ENCODE peak calls at places on chromosomes 11 and 22, in six cellular contexts. P is AG09309, Z is A549, G is GM10248, K is lower lobe of right lung, V is nephron progenitor cell. C is an unnamed sample.

GRCh38 chr11:131522851-131523250 is 152.4 kb downstream of the NTM start:
- DNase-seq in P (no peak), Z (no peak), G (no peak), K (no peak), V (no peak), C (no peak)

GRCh38 chr22:49100316-49100715 is 727.4 kb downstream of the BRD1 start:
- DNase-seq in P (no peak), Z (no peak), G (no peak), K (no peak), V (no peak), C (peak; percentile 37)

GRCh38 chr11:130403301-130403804 is 25.1 kb downstream of the ADAMTS8 start:
- DNase-seq in P (peak; percentile 69), Z (no peak), G (no peak), K (no peak), V (no peak), C (no peak)

GRCh38 chr11:65351511-65351910 is 3.0 kb upstream of the TIGD3 start:
- DNase-seq in P (no peak), Z (no peak), G (no peak), K (no peak), V (no peak), C (no peak)

GRCh38 chr11:58616594-58616993 is 5.9 kb upstream of the CNTF start:
- DNase-seq in P (peak; percentile 78), Z (peak; percentile 4), G (no peak), K (no peak), V (no peak), C (no peak)

GRCh38 chr22:24686280-24686679 is 83.3 kb downstream of the GGT1 start:
- DNase-seq in P (no peak), Z (no peak), G (no peak), K (no peak), V (no peak), C (no peak)

GRCh38 chr11:825366-826231 is 2.1 kb upstream of the CRACR2B start:
- DNase-seq in P (no peak), Z (no peak), G (no peak), K (no peak), V (no peak), C (no peak)

GRCh38 chr11:70578831-70579230 is 180.5 kb downstream of the CTTN start:
- DNase-seq in P (no peak), Z (no peak), G (no peak), K (no peak), V (no peak), C (peak; percentile 30)

GRCh38 chr11:78742430-78742829 is 167.8 kb upstream of the NARS2 start:
- DNase-seq in P (no peak), Z (no peak), G (no peak), K (peak; percentile 74), V (no peak), C (no peak)

GRCh38 chr11:47257518-47258316 is at the start of gene NR1H3:
- DNase-seq in P (no peak), Z (peak; percentile 55), G (peak; percentile 47), K (peak; percentile 87), V (peak; percentile 73), C (no peak)

GRCh38 chr11:94494200-94494545 is 389 bp downstream of the ANKRD49 start:
- DNase-seq in P (no peak), Z (no peak), G (no peak), K (no peak), V (no peak), C (no peak)

GRCh38 chr11:14411818-14412217 is 52.8 kb upstream of the RRAS2 start:
- DNase-seq in P (peak; percentile 75), Z (no peak), G (no peak), K (no peak), V (no peak), C (no peak)

GRCh38 chr11:88596786-88597185 is 259.2 kb upstream of the CTSC start:
- DNase-seq in P (no peak), Z (no peak), G (no peak), K (no peak), V (no peak), C (no peak)

GRCh38 chr22:26903030-26903856 is 245.9 kb downstream of the MIAT start:
- DNase-seq in P (no peak), Z (no peak), G (no peak), K (no peak), V (peak; percentile 62), C (no peak)

GRCh38 chr11:120985718-120986569 is 38.0 kb upstream of the TBCEL start:
- DNase-seq in P (no peak), Z (peak; percentile 16), G (peak; percentile 30), K (peak; percentile 66), V (peak; percentile 79), C (no peak)

GRCh38 chr11:69667619-69668604 is 7.2 kb downstream of the LTO1 start:
- DNase-seq in P (no peak), Z (no peak), G (no peak), K (no peak), V (no peak), C (no peak)

GRCh38 chr22:27866136-27867091 is 52.6 kb downstream of the PITPNB start:
- DNase-seq in P (peak; percentile 55), Z (peak; percentile 74), G (no peak), K (no peak), V (no peak), C (no peak)

GRCh38 chr11:18014876-18015275 is 2.0 kb upstream of the SERGEF start:
- DNase-seq in P (no peak), Z (no peak), G (no peak), K (no peak), V (no peak), C (no peak)

GRCh38 chr22:46833228-46833627 is 70.8 kb downstream of the TBC1D22A start:
- DNase-seq in P (no peak), Z (peak; percentile 44), G (no peak), K (no peak), V (peak; percentile 21), C (no peak)

GRCh38 chr22:49999901-50000586 is 12.5 kb downstream of the IL17REL start:
- DNase-seq in P (no peak), Z (no peak), G (no peak), K (peak; percentile 49), V (no peak), C (no peak)

GRCh38 chr11:122598971-122599370 is 56.6 kb upstream of the UBASH3B start:
- DNase-seq in P (no peak), Z (peak; percentile 59), G (no peak), K (no peak), V (no peak), C (no peak)

GRCh38 chr11:281486-282161 is 3.4 kb downstream of the NLRP6 start:
- DNase-seq in P (no peak), Z (no peak), G (no peak), K (no peak), V (no peak), C (no peak)

GRCh38 chr22:36585841-36586240 is 56.9 kb upstream of the EIF3D start:
- DNase-seq in P (no peak), Z (no peak), G (no peak), K (no peak), V (no peak), C (no peak)

GRCh38 chr11:110776091-110776490 is 63.9 kb upstream of the ARHGAP20 start:
- DNase-seq in P (no peak), Z (no peak), G (no peak), K (no peak), V (no peak), C (no peak)

GRCh38 chr11:87142594-87142993 is 104.9 kb downstream of the TMEM135 start:
- DNase-seq in P (no peak), Z (no peak), G (no peak), K (no peak), V (no peak), C (no peak)
- TF ChIP-seq CTCF in P (no peak), Z (no peak), G (no peak), K (no peak), V (no peak), C (no peak)

GRCh38 chr11:129224538-129224937 is 32.4 kb upstream of the ARHGAP32 start:
- DNase-seq in P (no peak), Z (no peak), G (no peak), K (no peak), V (no peak), C (no peak)

GRCh38 chr11:129234978-129235377 is 42.9 kb upstream of the ARHGAP32 start:
- DNase-seq in P (no peak), Z (no peak), G (no peak), K (no peak), V (no peak), C (no peak)

GRCh38 chr11:129225190-129225589 is 33.1 kb upstream of the ARHGAP32 start:
- DNase-seq in P (peak; percentile 14), Z (no peak), G (no peak), K (no peak), V (no peak), C (no peak)

GRCh38 chr11:129226207-129226798 is 34.2 kb upstream of the ARHGAP32 start:
- DNase-seq in P (no peak), Z (no peak), G (no peak), K (no peak), V (no peak), C (no peak)

DNA sequence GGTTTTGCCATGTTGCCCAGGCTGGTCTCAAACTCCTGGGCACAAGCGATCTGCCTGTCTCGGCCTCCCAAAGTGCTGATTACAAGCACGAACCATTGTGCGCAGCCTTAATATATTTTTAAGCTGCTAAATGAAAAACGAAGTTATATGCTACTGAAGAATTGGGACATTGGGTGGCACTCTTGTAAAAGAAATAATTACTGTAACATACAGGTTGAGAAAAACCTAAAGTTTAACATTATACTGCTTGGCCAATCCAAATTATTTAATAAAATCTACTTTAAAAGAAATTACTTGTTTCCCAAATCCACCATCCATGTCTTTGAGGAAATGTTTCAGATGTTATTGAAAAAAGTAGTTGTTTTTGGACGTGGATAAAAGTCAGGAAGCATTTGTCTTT is 37.9 kb upstream of the ARHGAP32 start:
- DNase-seq in P (no peak), Z (no peak), G (no peak), K (no peak), V (no peak), C (no peak)
- TF ChIP-seq CTCF in P (no peak), Z (peak; percentile 34), G (no peak), K (no peak), V (no peak), C (peak; percentile 23)

GRCh38 chr11:67371549-67372231 is 1.7 kb downstream of the CLCF1 start:
- DNase-seq in P (no peak), Z (peak; percentile 74), G (peak; percentile 67), K (peak; percentile 64), V (peak; percentile 54), C (peak; percentile 46)
- TF ChIP-seq CTCF in P (peak; percentile 70), Z (peak; percentile 37), G (peak; percentile 30), K (peak; percentile 50), V (peak; percentile 36), C (peak; percentile 66)

GRCh38 chr22:28922540-28923244 is 39.3 kb downstream of the ZNRF3 start:
- DNase-seq in P (no peak), Z (no peak), G (no peak), K (no peak), V (no peak), C (no peak)

GRCh38 chr22:28920757-28921584 is 37.6 kb downstream of the ZNRF3 start:
- DNase-seq in P (no peak), Z (no peak), G (peak; percentile 39), K (no peak), V (no peak), C (no peak)

GRCh38 chr22:28923826-28924732 is 40.7 kb downstream of the ZNRF3 start:
- DNase-seq in P (no peak), Z (no peak), G (no peak), K (peak; percentile 79), V (peak; percentile 63), C (no peak)

GRCh38 chr22:28917747-28918543 is 34.6 kb downstream of the ZNRF3 start:
- DNase-seq in P (no peak), Z (peak; percentile 31), G (no peak), K (no peak), V (peak; percentile 49), C (no peak)

DNA sequence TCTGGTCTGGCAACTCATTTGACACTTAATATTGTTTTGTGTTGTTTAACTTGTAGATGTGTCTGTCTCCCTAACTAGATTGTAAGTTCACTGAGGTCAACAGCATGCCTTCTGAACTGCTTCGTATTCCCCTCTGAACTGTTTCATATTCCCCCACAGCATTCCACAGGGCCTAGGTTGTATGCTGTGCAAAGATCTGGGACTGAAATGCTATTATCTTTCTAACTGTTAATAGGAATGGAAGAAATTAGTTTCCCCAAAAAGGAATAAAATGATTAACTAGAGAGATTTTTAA is 38.2 kb downstream of the ZNRF3 start:
- DNase-seq in P (no peak), Z (no peak), G (no peak), K (no peak), V (no peak), C (no peak)
- TF ChIP-seq CTCF in P (no peak), Z (no peak), G (no peak), K (no peak), V (no peak), C (no peak)

C was measured in CD14-positive monocyte.